ENCODE peak calls at places on chromosome 5, in six cellular contexts. One of them, this sample, is unnamed.

GRCh38 chr5:35924122-35924949 is 14.1 kb downstream of the CAPSL start:
- DNase-seq in CD8-positive, alpha-beta T cell: no peak
- DNase-seq in esophagus squamous epithelium: no peak
- DNase-seq in right atrium auricular region: no peak
- DNase-seq in MM.1S: no peak
- DNase-seq in vagina: no peak
- DNase-seq in this sample: no peak

GRCh38 chr5:54480296-54480695 is 24.8 kb downstream of the HSPB3 start:
- DNase-seq in CD8-positive, alpha-beta T cell: no peak
- DNase-seq in esophagus squamous epithelium: no peak
- DNase-seq in right atrium auricular region: no peak
- DNase-seq in MM.1S: no peak
- DNase-seq in vagina: no peak
- DNase-seq in this sample: no peak

GRCh38 chr5:64678400-64678799 is 11.9 kb upstream of the SHISAL2B start:
- DNase-seq in CD8-positive, alpha-beta T cell: no peak
- DNase-seq in esophagus squamous epithelium: no peak
- DNase-seq in right atrium auricular region: no peak
- DNase-seq in MM.1S: no peak
- DNase-seq in vagina: no peak
- DNase-seq in this sample: no peak

GRCh38 chr5:91383956-91384300 is 811 bp upstream of the ARRDC3 start:
- DNase-seq in CD8-positive, alpha-beta T cell: peak; percentile 20
- DNase-seq in esophagus squamous epithelium: no peak
- DNase-seq in right atrium auricular region: no peak
- DNase-seq in MM.1S: peak; percentile 55
- DNase-seq in vagina: no peak
- DNase-seq in this sample: peak; percentile 57

GRCh38 chr5:132813599-132814440 is 718 bp downstream of the SOWAHA start:
- DNase-seq in CD8-positive, alpha-beta T cell: no peak
- DNase-seq in esophagus squamous epithelium: no peak
- DNase-seq in right atrium auricular region: no peak
- DNase-seq in MM.1S: peak; percentile 17
- DNase-seq in vagina: no peak
- DNase-seq in this sample: peak; percentile 37

GRCh38 chr5:128290152-128290858 is 206.7 kb downstream of the SLC12A2 start:
- DNase-seq in CD8-positive, alpha-beta T cell: no peak
- DNase-seq in esophagus squamous epithelium: no peak
- DNase-seq in right atrium auricular region: no peak
- DNase-seq in MM.1S: no peak
- DNase-seq in vagina: no peak
- DNase-seq in this sample: no peak

GRCh38 chr5:176542135-176542595 is 5.0 kb upstream of the RNF44 start:
- DNase-seq in CD8-positive, alpha-beta T cell: peak; percentile 68
- DNase-seq in esophagus squamous epithelium: no peak
- DNase-seq in right atrium auricular region: no peak
- DNase-seq in MM.1S: peak; percentile 29
- DNase-seq in vagina: no peak
- DNase-seq in this sample: peak; percentile 84

GRCh38 chr5:80114856-80115255 is 79.7 kb downstream of the THBS4 start:
- DNase-seq in CD8-positive, alpha-beta T cell: no peak
- DNase-seq in esophagus squamous epithelium: no peak
- DNase-seq in right atrium auricular region: no peak
- DNase-seq in MM.1S: no peak
- DNase-seq in vagina: no peak
- DNase-seq in this sample: peak; percentile 91

GRCh38 chr5:76942581-76942980 is 10.3 kb upstream of the CRHBP start:
- DNase-seq in CD8-positive, alpha-beta T cell: no peak
- DNase-seq in esophagus squamous epithelium: no peak
- DNase-seq in right atrium auricular region: no peak
- DNase-seq in MM.1S: no peak
- DNase-seq in vagina: no peak
- DNase-seq in this sample: no peak

GRCh38 chr5:86411596-86411995 is 206.1 kb upstream of the COX7C start:
- DNase-seq in CD8-positive, alpha-beta T cell: no peak
- DNase-seq in esophagus squamous epithelium: no peak
- DNase-seq in right atrium auricular region: no peak
- DNase-seq in MM.1S: no peak
- DNase-seq in vagina: no peak
- DNase-seq in this sample: no peak

GRCh38 chr5:57298985-57299491 is 125.2 kb downstream of the GPBP1 start:
- DNase-seq in CD8-positive, alpha-beta T cell: no peak
- DNase-seq in esophagus squamous epithelium: no peak
- DNase-seq in right atrium auricular region: peak; percentile 60
- DNase-seq in MM.1S: peak; percentile 79
- DNase-seq in vagina: peak; percentile 74
- DNase-seq in this sample: peak; percentile 64

GRCh38 chr5:4479381-4479780 is 660.7 kb upstream of the ADAMTS16 start:
- DNase-seq in CD8-positive, alpha-beta T cell: no peak
- DNase-seq in esophagus squamous epithelium: no peak
- DNase-seq in right atrium auricular region: no peak
- DNase-seq in MM.1S: no peak
- DNase-seq in vagina: no peak
- DNase-seq in this sample: no peak

GRCh38 chr5:156354571-156354970 is 27.6 kb downstream of the SGCD start:
- DNase-seq in CD8-positive, alpha-beta T cell: no peak
- DNase-seq in esophagus squamous epithelium: no peak
- DNase-seq in right atrium auricular region: no peak
- DNase-seq in MM.1S: no peak
- DNase-seq in vagina: no peak
- DNase-seq in this sample: no peak

GRCh38 chr5:172417983-172418630 is 36.2 kb downstream of the SH3PXD2B start:
- DNase-seq in CD8-positive, alpha-beta T cell: no peak
- DNase-seq in esophagus squamous epithelium: peak; percentile 53
- DNase-seq in right atrium auricular region: peak; percentile 97
- DNase-seq in MM.1S: no peak
- DNase-seq in vagina: peak; percentile 99
- DNase-seq in this sample: peak; percentile 76

GRCh38 chr5:96963267-96963666 is 27.4 kb downstream of the LNPEP start:
- DNase-seq in CD8-positive, alpha-beta T cell: peak; percentile 29
- DNase-seq in esophagus squamous epithelium: no peak
- DNase-seq in right atrium auricular region: peak; percentile 88
- DNase-seq in MM.1S: no peak
- DNase-seq in vagina: no peak
- DNase-seq in this sample: peak; percentile 45

GRCh38 chr5:1316588-1316902 is 21.7 kb upstream of the TERT start:
- DNase-seq in CD8-positive, alpha-beta T cell: no peak
- DNase-seq in esophagus squamous epithelium: no peak
- DNase-seq in right atrium auricular region: no peak
- DNase-seq in MM.1S: no peak
- DNase-seq in vagina: no peak
- DNase-seq in this sample: no peak
- H3K4me3 ChIP-seq in CD8-positive, alpha-beta T cell: peak overlapping the region; percentile 54
- H3K4me3 ChIP-seq in esophagus squamous epithelium: no peak overlapping the region
- H3K4me3 ChIP-seq in right atrium auricular region: no peak overlapping the region
- H3K4me3 ChIP-seq in MM.1S: peak overlapping the region; percentile 7
- H3K4me3 ChIP-seq in vagina: no peak overlapping the region
- H3K4me3 ChIP-seq in this sample: no peak overlapping the region

GRCh38 chr5:177959315-177959714 is 36.7 kb downstream of the PROP1 start:
- DNase-seq in CD8-positive, alpha-beta T cell: no peak
- DNase-seq in esophagus squamous epithelium: no peak
- DNase-seq in right atrium auricular region: no peak
- DNase-seq in MM.1S: no peak
- DNase-seq in vagina: no peak
- DNase-seq in this sample: no peak

GRCh38 chr5:177964471-177964870 is 31.6 kb downstream of the PROP1 start:
- DNase-seq in CD8-positive, alpha-beta T cell: no peak
- DNase-seq in esophagus squamous epithelium: no peak
- DNase-seq in right atrium auricular region: no peak
- DNase-seq in MM.1S: no peak
- DNase-seq in vagina: no peak
- DNase-seq in this sample: no peak

GRCh38 chr5:177957241-177957640 is 38.8 kb downstream of the PROP1 start:
- DNase-seq in CD8-positive, alpha-beta T cell: no peak
- DNase-seq in esophagus squamous epithelium: no peak
- DNase-seq in right atrium auricular region: no peak
- DNase-seq in MM.1S: no peak
- DNase-seq in vagina: no peak
- DNase-seq in this sample: no peak

GRCh38 chr5:177963966-177964365 is 32.1 kb downstream of the PROP1 start:
- DNase-seq in CD8-positive, alpha-beta T cell: no peak
- DNase-seq in esophagus squamous epithelium: no peak
- DNase-seq in right atrium auricular region: no peak
- DNase-seq in MM.1S: no peak
- DNase-seq in vagina: no peak
- DNase-seq in this sample: no peak

GRCh38 chr5:177958696-177959095 is 37.3 kb downstream of the PROP1 start:
- DNase-seq in CD8-positive, alpha-beta T cell: no peak
- DNase-seq in esophagus squamous epithelium: no peak
- DNase-seq in right atrium auricular region: no peak
- DNase-seq in MM.1S: no peak
- DNase-seq in vagina: no peak
- DNase-seq in this sample: no peak
- H3K27me3 ChIP-seq in CD8-positive, alpha-beta T cell: no peaks in the 10 kb centered on the region
- H3K27me3 ChIP-seq in esophagus squamous epithelium: no peaks in the 10 kb centered on the region
- H3K27me3 ChIP-seq in right atrium auricular region: no peaks in the 10 kb centered on the region
- H3K27me3 ChIP-seq in MM.1S: no peaks in the 10 kb centered on the region
- H3K27me3 ChIP-seq in vagina: no peaks in the 10 kb centered on the region
- H3K27me3 ChIP-seq in this sample: no peaks in the 10 kb centered on the region

GRCh38 chr5:136058031-136058971 is 29.5 kb downstream of the TGFBI start:
- DNase-seq in CD8-positive, alpha-beta T cell: no peak
- DNase-seq in esophagus squamous epithelium: no peak
- DNase-seq in right atrium auricular region: peak; percentile 78
- DNase-seq in MM.1S: no peak
- DNase-seq in vagina: peak; percentile 96
- DNase-seq in this sample: peak; percentile 67
- H3K4me1 ChIP-seq in CD8-positive, alpha-beta T cell: no peaks in the 10 kb centered on the region
- H3K4me1 ChIP-seq in esophagus squamous epithelium: peaks cover 4% of the 10 kb centered on the region
- H3K4me1 ChIP-seq in right atrium auricular region: no peaks in the 10 kb centered on the region
- H3K4me1 ChIP-seq in MM.1S: peaks cover 4% of the 10 kb centered on the region
- H3K4me1 ChIP-seq in vagina: peaks cover 35% of the 10 kb centered on the region
- H3K4me1 ChIP-seq in this sample: no peaks in the 10 kb centered on the region

DNA sequence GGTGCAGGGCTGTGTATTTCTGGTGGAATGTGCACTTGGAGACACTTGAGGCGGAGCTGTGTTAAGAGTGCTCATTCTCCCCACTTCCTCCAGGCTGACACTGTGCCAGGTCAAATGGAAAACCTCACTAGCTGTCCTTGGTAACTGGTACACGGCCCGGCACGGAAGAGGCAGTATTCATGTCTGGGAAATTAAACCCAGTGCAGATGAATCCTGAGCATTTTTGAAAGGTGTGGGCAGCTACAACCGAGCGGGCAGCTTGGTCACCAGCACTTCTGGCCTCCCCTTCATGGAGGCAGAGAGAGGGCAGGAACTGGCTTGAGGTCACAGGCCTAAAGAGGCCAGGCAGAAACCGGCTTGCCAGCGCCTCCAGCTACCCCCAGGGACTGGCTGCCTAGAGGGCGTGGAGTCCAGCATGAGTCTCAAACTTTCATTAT is 1.6 kb downstream of the CLPTM1L start:
- DNase-seq in CD8-positive, alpha-beta T cell: no peak
- DNase-seq in esophagus squamous epithelium: no peak
- DNase-seq in right atrium auricular region: no peak
- DNase-seq in MM.1S: peak; percentile 70
- DNase-seq in vagina: no peak
- DNase-seq in this sample: no peak
- H3K4me3 ChIP-seq in CD8-positive, alpha-beta T cell: no peak overlapping the region
- H3K4me3 ChIP-seq in esophagus squamous epithelium: no peak overlapping the region
- H3K4me3 ChIP-seq in right atrium auricular region: no peak overlapping the region
- H3K4me3 ChIP-seq in MM.1S: peak overlapping the region; percentile 93
- H3K4me3 ChIP-seq in vagina: peak overlapping the region; percentile 94
- H3K4me3 ChIP-seq in this sample: peak overlapping the region; percentile 97

GRCh38 chr5:139752506-139753350 is 42.9 kb upstream of the PSD2 start:
- DNase-seq in CD8-positive, alpha-beta T cell: no peak
- DNase-seq in esophagus squamous epithelium: no peak
- DNase-seq in right atrium auricular region: no peak
- DNase-seq in MM.1S: no peak
- DNase-seq in vagina: no peak
- DNase-seq in this sample: no peak
- H3K27me3 ChIP-seq in CD8-positive, alpha-beta T cell: peaks cover 14% of the 10 kb centered on the region
- H3K27me3 ChIP-seq in esophagus squamous epithelium: peaks cover 16% of the 10 kb centered on the region
- H3K27me3 ChIP-seq in right atrium auricular region: peaks cover 14% of the 10 kb centered on the region
- H3K27me3 ChIP-seq in MM.1S: peaks cover 45% of the 10 kb centered on the region
- H3K27me3 ChIP-seq in vagina: peaks cover 16% of the 10 kb centered on the region
- H3K27me3 ChIP-seq in this sample: peaks cover 36% of the 10 kb centered on the region

GRCh38 chr5:168162464-168162863 is 129.0 kb upstream of the WWC1 start:
- DNase-seq in CD8-positive, alpha-beta T cell: no peak
- DNase-seq in esophagus squamous epithelium: no peak
- DNase-seq in right atrium auricular region: no peak
- DNase-seq in MM.1S: no peak
- DNase-seq in vagina: no peak
- DNase-seq in this sample: no peak
- H3K4me1 ChIP-seq in CD8-positive, alpha-beta T cell: no peaks in the 10 kb centered on the region
- H3K4me1 ChIP-seq in esophagus squamous epithelium: no peaks in the 10 kb centered on the region
- H3K4me1 ChIP-seq in right atrium auricular region: no peaks in the 10 kb centered on the region
- H3K4me1 ChIP-seq in MM.1S: peaks cover 21% of the 10 kb centered on the region
- H3K4me1 ChIP-seq in vagina: no peaks in the 10 kb centered on the region
- H3K4me1 ChIP-seq in this sample: peaks cover 6% of the 10 kb centered on the region

DNA sequence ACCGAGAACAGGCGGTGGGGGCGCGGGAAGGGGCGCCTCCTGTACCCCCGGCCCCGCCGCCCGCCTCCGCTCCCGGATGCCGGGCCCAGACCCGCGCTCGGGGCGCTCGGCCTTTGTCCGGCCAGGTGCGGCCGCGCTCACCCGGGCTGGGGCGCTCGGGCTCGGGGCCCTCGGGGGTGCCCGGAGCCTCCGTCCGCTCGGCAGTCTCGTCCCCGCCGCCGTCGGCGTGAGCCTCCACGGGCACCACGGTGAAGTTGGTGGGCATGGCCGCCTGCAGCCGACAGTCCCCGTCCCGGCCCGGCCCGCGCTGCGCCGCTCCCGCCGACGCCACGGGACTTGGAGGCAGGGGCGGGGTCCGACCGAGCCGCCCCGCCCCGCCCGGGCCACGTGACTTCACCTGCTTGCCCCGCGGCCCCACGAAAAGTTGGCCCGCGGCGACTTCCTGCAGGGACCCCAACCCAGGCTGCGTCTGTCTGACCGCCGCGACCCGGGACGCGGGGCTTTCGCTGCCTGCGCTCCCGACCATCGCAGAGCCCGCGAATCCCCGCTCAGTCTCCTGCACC is at the start of gene SLC12A7:
- DNase-seq in CD8-positive, alpha-beta T cell: peak; percentile 64
- DNase-seq in esophagus squamous epithelium: no peak
- DNase-seq in right atrium auricular region: no peak
- DNase-seq in MM.1S: peak; percentile 74
- DNase-seq in vagina: no peak
- DNase-seq in this sample: peak; percentile 83
- H3K4me3 ChIP-seq in CD8-positive, alpha-beta T cell: peak within 1 kb of the TSS; percentile 83
- H3K4me3 ChIP-seq in esophagus squamous epithelium: peak within 1 kb of the TSS; percentile 73
- H3K4me3 ChIP-seq in right atrium auricular region: peak within 1 kb of the TSS; percentile 93
- H3K4me3 ChIP-seq in MM.1S: peak within 1 kb of the TSS; percentile 71
- H3K4me3 ChIP-seq in vagina: peak within 1 kb of the TSS; percentile 78
- H3K4me3 ChIP-seq in this sample: peak within 1 kb of the TSS; percentile 94